ENCODE peak calls at places on chromosomes 1 and 21, in four cellular contexts. I is AG04450, M is endodermal cell, X is foreskin fibroblast. T is an unnamed sample.

GRCh38 chr1:71014110-71014509 is 33.5 kb downstream of the PTGER3 start:
- DNase-seq in X (no peak), I (no peak), M (no peak), T (peak)

GRCh38 chr1:169163059-169163458 is 56.6 kb downstream of the ATP1B1 start:
- DNase-seq in I (no peak), X (no peak), M (no peak), T (no peak)

GRCh38 chr1:100458925-100459814 is 78.8 kb upstream of the GPR88 start:
- DNase-seq in X (peak), I (peak), M (peak), T (peak)

GRCh38 chr1:75908717-75909152 is 23.5 kb downstream of the ASB17 start:
- DNase-seq in I (peak), M (peak), X (peak), T (peak)

GRCh38 chr1:109399326-109399957 is 1.7 kb upstream of the SORT1 start:
- DNase-seq in X (peak), M (no peak), I (peak), T (no peak)

GRCh38 chr1:238409947-238410346 is 519.2 kb upstream of the ZP4 start:
- DNase-seq in X (no peak), M (no peak), I (no peak), T (peak)

GRCh38 chr21:38236232-38236631 is 20.6 kb upstream of the KCNJ15 start:
- DNase-seq in M (no peak), I (no peak), X (no peak), T (no peak)

GRCh38 chr21:37225440-37225839 is 41.7 kb downstream of the VPS26C start:
- DNase-seq in M (no peak), I (no peak), X (no peak), T (no peak)

DNA sequence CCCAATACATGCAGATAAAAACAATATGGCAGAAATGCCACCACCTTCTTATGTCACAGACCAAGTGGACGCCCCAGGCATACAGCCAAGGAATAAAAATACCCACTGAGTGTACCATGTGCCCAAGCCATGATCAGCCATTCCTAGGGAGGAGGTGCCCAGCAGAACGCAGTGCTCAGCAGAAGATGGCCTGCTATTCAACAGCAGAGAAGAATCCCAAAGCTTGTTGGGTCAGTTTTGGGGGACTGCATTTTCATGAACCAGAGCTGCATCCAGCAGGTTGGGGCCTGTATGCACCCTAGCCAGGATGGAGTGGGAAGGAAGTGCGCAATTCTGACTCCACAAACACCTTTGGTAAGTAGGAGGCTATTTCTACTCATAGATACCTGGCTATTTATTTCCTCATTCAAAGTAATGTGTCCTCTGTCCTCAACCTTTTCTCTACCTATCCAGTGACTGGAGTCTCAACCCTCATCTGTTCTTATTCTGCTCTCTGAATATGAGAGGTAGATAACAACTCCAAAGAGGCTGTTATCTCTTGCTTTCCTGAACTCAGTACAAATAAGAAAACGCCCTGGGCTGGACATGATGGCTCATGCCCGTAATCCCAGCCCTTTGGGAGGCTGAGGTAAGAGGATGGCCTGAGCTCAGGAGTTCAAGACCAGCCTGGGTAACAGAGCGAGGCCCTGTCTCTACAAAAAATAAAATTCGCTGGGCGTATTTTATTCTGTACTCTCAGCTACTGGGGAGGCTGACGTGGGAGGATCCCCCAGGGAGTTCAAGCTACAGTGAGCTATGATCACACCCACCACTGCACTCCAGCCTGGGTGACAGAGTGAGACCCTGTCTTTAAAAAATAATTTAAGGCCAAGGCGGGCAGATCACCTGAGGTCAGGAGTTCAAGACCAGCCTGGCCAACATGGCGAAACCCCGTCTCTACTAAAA is 2.5 kb upstream of the PLEKHM2 start:
- DNase-seq in I (no peak), M (peak), X (peak), T (no peak)
- H3K4me3 ChIP-seq in I (no peak), M (no peak), X (no peak), T (no peak)

DNA sequence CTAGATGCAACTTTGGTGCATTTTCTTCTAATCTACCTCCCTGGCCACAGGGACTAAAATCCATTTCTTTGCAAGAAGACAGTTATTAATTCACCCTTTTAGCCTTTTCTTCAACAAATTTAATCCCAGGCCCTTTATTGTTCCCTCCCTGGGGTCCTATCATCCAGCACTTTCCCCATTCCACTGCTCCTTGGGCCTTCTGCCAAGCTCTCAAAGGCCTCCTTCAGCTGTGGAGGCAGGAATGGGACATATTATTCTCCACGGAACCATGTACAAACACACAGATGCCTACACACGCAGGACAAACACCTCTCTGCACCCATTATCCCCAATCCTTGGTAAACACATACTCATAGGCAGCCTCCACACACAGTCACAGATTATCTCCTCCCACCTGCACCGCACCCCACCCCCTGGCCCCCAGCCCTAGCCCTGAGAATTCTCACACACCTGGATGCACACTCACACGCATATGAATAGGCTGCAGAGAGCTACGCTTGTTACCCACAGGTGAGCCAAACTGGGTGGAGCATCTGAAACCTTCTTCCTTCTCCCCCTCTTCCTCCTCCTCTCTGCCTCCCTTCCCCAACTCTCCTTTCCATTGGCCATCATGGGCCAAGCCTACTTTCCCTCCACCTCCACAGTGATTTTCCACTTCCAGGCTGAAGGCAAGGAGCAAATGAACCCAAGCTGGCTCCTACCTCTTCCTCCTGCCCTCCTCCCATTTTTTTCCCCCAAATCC is 11.7 kb downstream of the TAGLN2 start:
- DNase-seq in X (no peak), M (peak), I (no peak), T (no peak)
- H3K4me3 ChIP-seq in X (no peak), M (no peak), I (no peak), T (no peak)

GRCh38 chr1:183022202-183023145 is 746 bp upstream of the LAMC1 start:
- DNase-seq in X (peak), M (peak), I (peak), T (peak)

GRCh38 chr1:183021405-183022201 is 1.6 kb upstream of the LAMC1 start:
- DNase-seq in X (no peak), M (no peak), I (no peak), T (no peak)

GRCh38 chr1:183023601-183024351 is 556 bp downstream of the LAMC1 start:
- DNase-seq in M (peak), X (peak), I (no peak), T (no peak)

GRCh38 chr1:183024352-183025337 is 1.4 kb downstream of the LAMC1 start:
- DNase-seq in M (no peak), I (no peak), X (peak), T (no peak)

DNA sequence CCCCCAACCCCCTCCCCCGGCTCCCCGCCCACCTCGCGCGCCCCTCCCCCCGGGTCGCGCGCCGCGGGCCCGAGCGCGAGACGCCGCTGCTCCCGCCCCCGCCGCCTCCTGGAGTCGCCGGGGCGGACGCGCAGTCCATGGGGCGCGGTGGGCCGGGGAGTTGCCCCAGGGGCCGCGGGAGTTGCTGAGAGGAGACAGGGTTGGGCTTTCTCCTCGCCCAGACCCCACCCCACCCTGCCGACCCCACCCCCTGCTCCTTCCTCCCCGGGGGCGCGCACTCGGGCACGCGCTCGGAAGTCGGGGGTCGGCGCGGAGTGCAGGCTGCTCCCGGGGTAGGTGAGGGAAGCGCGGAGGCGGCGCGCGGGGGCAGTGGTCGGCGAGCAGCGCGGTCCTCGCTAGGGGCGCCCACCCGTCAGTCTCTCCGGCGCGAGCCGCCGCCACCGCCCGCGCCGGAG is at the start of gene LAMC1:
- DNase-seq in I (peak), M (peak), X (peak), T (no peak)
- H3K4me3 ChIP-seq in I (peak), M (peak), X (peak), T (peak)

DNA sequence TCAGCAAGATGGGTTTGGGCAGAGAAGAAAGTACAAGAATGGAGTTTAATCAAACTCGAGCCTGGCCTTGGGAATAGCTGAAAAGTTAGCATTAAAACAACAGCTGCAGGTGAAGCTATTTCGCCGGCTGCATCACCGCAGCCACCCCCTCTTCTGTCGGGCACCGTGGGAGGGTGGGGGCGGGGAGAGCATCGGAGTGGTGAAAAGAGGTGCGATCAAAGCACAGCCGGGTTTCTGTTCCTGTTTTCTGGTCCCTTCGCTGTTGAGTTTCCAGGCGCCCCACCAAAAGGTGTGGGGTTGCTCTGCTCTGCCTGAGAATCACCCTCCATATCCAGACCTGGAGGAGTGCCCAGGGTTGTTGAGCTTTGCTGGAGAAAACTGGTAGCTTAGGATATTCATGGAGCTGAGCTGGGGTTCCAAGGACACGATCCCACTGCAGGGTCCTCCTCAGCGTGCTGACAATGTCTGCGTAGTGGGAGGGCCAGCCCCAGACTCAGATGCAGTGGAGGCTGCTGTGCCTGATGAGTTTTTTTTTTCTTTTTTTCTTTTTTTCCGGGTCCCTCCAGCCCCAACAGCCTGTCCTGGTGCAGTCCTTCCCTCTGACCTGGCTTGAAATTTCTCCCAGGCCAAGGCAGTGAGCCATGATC is 127.5 kb upstream of the C1orf174 start:
- DNase-seq in M (peak), X (no peak), I (no peak), T (no peak)
- H3K4me3 ChIP-seq in M (no peak), X (no peak), I (no peak), T (no peak)

GRCh38 chr1:94961994-94962744 is 35.3 kb upstream of the CNN3 start:
- DNase-seq in M (no peak), I (no peak), X (no peak), T (no peak)
- H3K4me3 ChIP-seq in M (no peak), I (peak), X (peak), T (no peak)

GRCh38 chr1:207647966-207648906 is 3.3 kb downstream of the CR1L start:
- DNase-seq in I (no peak), M (no peak), X (no peak), T (no peak)

GRCh38 chr1:207644852-207645631 is at the start of gene CR1L:
- DNase-seq in I (no peak), M (peak), X (peak), T (no peak)

GRCh38 chr1:207649204-207649753 is 4.3 kb downstream of the CR1L start:
- DNase-seq in M (peak), I (no peak), X (no peak), T (no peak)

GRCh38 chr1:207645632-207646081 is 724 bp downstream of the CR1L start:
- DNase-seq in M (no peak), X (no peak), I (no peak), T (no peak)

GRCh38 chr1:207646891-207647290 is 2.0 kb downstream of the CR1L start:
- DNase-seq in X (no peak), M (no peak), I (no peak), T (no peak)
- H3K4me3 ChIP-seq in X (no peak), M (no peak), I (no peak), T (no peak)

GRCh38 chr1:24727490-24728214 is 17.6 kb upstream of the CLIC4 start:
- DNase-seq in X (peak), M (no peak), I (no peak), T (peak)
- H3K4me3 ChIP-seq in X (peak), M (no peak), I (peak), T (peak)

T was measured in AG09309.